ENCODE peak calls at places on chromosomes 3 and 15, in ten cellular contexts. One of them, this sample, is unnamed.
A peak's percentile ranks its signal among the peaks of the same experiment; 100 is the strongest.

GRCh38 chr3:108132727-108133373 is 42.0 kb upstream of the CD47 start:
- DNase-seq in upper lobe of right lung: no peak
- DNase-seq in OCI-LY7: no peak
- DNase-seq in BJ: no peak
- DNase-seq in Peyer's patch: no peak
- DNase-seq in cardiac fibroblast: peak; percentile 70
- DNase-seq in neural progenitor cell: peak; percentile 34
- DNase-seq in brain microvascular endothelial cell: peak; percentile 11
- DNase-seq in fibroblast of lung: peak; percentile 66
- DNase-seq in GM12864: no peak
- DNase-seq in this sample: no peak

GRCh38 chr15:57820119-57820518 is 113.6 kb downstream of the POLR2M start:
- DNase-seq in upper lobe of right lung: no peak
- DNase-seq in OCI-LY7: no peak
- DNase-seq in BJ: no peak
- DNase-seq in Peyer's patch: no peak
- DNase-seq in cardiac fibroblast: peak; percentile 32
- DNase-seq in neural progenitor cell: no peak
- DNase-seq in brain microvascular endothelial cell: peak; percentile 28
- DNase-seq in fibroblast of lung: peak; percentile 50
- DNase-seq in GM12864: no peak
- DNase-seq in this sample: peak; percentile 3

GRCh38 chr15:60265057-60265456 is 132.7 kb downstream of the ANXA2 start:
- DNase-seq in upper lobe of right lung: no peak
- DNase-seq in OCI-LY7: no peak
- DNase-seq in BJ: no peak
- DNase-seq in Peyer's patch: no peak
- DNase-seq in cardiac fibroblast: no peak
- DNase-seq in neural progenitor cell: no peak
- DNase-seq in brain microvascular endothelial cell: no peak
- DNase-seq in fibroblast of lung: no peak
- DNase-seq in GM12864: no peak
- DNase-seq in this sample: no peak

GRCh38 chr3:29486087-29486486 is 205.2 kb downstream of the RBMS3 start:
- DNase-seq in upper lobe of right lung: no peak
- DNase-seq in OCI-LY7: no peak
- DNase-seq in BJ: peak; percentile 13
- DNase-seq in Peyer's patch: no peak
- DNase-seq in cardiac fibroblast: peak; percentile 92
- DNase-seq in neural progenitor cell: no peak
- DNase-seq in brain microvascular endothelial cell: peak; percentile 18
- DNase-seq in fibroblast of lung: peak; percentile 91
- DNase-seq in GM12864: no peak
- DNase-seq in this sample: peak; percentile 88

GRCh38 chr3:78204977-78205376 is 1165.1 kb downstream of the ROBO2 start:
- DNase-seq in upper lobe of right lung: no peak
- DNase-seq in OCI-LY7: no peak
- DNase-seq in BJ: peak; percentile 9
- DNase-seq in Peyer's patch: no peak
- DNase-seq in cardiac fibroblast: peak; percentile 78
- DNase-seq in neural progenitor cell: peak; percentile 44
- DNase-seq in brain microvascular endothelial cell: peak; percentile 82
- DNase-seq in fibroblast of lung: peak; percentile 85
- DNase-seq in GM12864: no peak
- DNase-seq in this sample: peak; percentile 19

GRCh38 chr3:11465744-11466611 is 177.7 kb downstream of the VGLL4 start:
- DNase-seq in upper lobe of right lung: no peak
- DNase-seq in OCI-LY7: no peak
- DNase-seq in BJ: no peak
- DNase-seq in Peyer's patch: no peak
- DNase-seq in cardiac fibroblast: peak; percentile 98
- DNase-seq in neural progenitor cell: no peak
- DNase-seq in brain microvascular endothelial cell: peak; percentile 73
- DNase-seq in fibroblast of lung: peak; percentile 95
- DNase-seq in GM12864: no peak
- DNase-seq in this sample: peak; percentile 95

GRCh38 chr15:85533949-85534543 is 153.6 kb downstream of the AKAP13 start:
- DNase-seq in upper lobe of right lung: no peak
- DNase-seq in OCI-LY7: no peak
- DNase-seq in BJ: no peak
- DNase-seq in Peyer's patch: peak; percentile 75
- DNase-seq in cardiac fibroblast: no peak
- DNase-seq in neural progenitor cell: no peak
- DNase-seq in brain microvascular endothelial cell: no peak
- DNase-seq in fibroblast of lung: no peak
- DNase-seq in GM12864: no peak
- DNase-seq in this sample: no peak

GRCh38 chr3:132386259-132386658 is 31.0 kb upstream of the DNAJC13 start:
- DNase-seq in upper lobe of right lung: no peak
- DNase-seq in OCI-LY7: no peak
- DNase-seq in BJ: no peak
- DNase-seq in Peyer's patch: no peak
- DNase-seq in cardiac fibroblast: no peak
- DNase-seq in neural progenitor cell: no peak
- DNase-seq in brain microvascular endothelial cell: no peak
- DNase-seq in fibroblast of lung: peak; percentile 43
- DNase-seq in GM12864: no peak
- DNase-seq in this sample: no peak

DNA sequence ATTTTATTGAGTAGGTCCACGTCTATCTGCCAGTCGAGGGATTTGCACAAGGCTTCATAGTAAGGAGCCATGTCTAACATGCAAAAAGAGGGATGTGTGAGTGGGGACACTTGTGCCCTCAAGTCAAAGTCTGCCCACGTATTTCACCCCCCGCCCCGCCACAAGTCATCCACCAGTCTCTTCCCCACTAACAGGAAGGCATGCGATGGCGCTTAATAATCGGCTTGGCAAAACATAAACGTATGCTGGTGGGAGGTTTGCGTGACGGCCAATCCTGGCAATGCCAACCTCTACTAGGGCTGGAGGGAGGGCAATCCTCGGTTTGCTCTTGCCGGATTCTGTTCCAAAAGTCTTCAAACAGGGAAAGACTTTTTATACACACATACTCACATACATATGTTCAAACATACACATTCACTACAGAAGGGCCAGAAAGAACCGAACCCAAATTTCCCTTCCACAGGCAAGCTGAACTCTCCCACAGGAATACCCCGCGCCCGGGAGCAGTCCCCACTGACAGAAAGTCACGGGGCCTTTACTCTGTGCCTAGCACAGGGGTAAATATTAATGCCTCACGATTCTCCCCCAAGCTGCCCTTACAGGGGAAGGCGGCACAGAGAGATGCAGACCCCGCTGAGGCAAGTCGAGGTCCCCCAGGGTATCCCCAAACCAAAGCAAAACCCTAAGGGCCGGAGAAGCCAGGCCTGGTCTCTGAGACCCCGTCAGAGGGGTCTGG is 675 bp downstream of the PSMD6 start:
- DNase-seq in upper lobe of right lung: no peak
- DNase-seq in OCI-LY7: no peak
- DNase-seq in BJ: no peak
- DNase-seq in Peyer's patch: no peak
- DNase-seq in cardiac fibroblast: peak; percentile 23
- DNase-seq in neural progenitor cell: no peak
- DNase-seq in brain microvascular endothelial cell: no peak
- DNase-seq in fibroblast of lung: peak; percentile 29
- DNase-seq in GM12864: no peak
- DNase-seq in this sample: peak; percentile 24
- TF ChIP-seq CTCF in upper lobe of right lung: no peak
- TF ChIP-seq CTCF in OCI-LY7: no peak
- TF ChIP-seq CTCF in BJ: no peak
- TF ChIP-seq CTCF in Peyer's patch: no peak
- TF ChIP-seq CTCF in cardiac fibroblast: no peak
- TF ChIP-seq CTCF in neural progenitor cell: no peak
- TF ChIP-seq CTCF in brain microvascular endothelial cell: no peak
- TF ChIP-seq CTCF in fibroblast of lung: no peak
- TF ChIP-seq CTCF in GM12864: no peak
- TF ChIP-seq CTCF in this sample: no peak

DNA sequence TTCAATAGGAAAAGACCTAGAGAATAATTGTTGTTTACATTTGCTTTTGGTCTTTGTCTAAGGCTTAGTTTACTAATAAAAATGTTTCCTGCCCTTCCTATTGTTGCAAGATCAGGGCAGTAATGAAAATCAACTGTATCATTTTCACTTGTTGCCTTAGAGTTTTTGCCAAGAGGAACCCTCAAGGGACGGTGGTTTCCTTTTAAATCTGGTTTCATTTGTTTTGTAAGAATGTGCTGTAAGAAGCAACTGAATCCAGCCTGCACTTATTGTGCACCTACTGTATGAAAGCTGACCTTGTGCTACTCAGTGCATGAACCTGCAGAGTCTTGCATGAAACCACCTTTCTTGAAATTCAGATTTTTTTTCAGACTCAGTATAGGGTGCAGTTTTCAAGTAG is 5.3 kb downstream of the IGF1R start:
- DNase-seq in upper lobe of right lung: no peak
- DNase-seq in OCI-LY7: peak; percentile 10
- DNase-seq in BJ: no peak
- DNase-seq in Peyer's patch: no peak
- DNase-seq in cardiac fibroblast: peak; percentile 82
- DNase-seq in neural progenitor cell: no peak
- DNase-seq in brain microvascular endothelial cell: no peak
- DNase-seq in fibroblast of lung: no peak
- DNase-seq in GM12864: no peak
- DNase-seq in this sample: peak; percentile 85
- H3K4me3 ChIP-seq in upper lobe of right lung: no peak overlapping the region
- H3K4me3 ChIP-seq in OCI-LY7: no peak overlapping the region
- H3K4me3 ChIP-seq in BJ: no peak overlapping the region
- H3K4me3 ChIP-seq in Peyer's patch: no peak overlapping the region
- H3K4me3 ChIP-seq in cardiac fibroblast: no peak overlapping the region
- H3K4me3 ChIP-seq in neural progenitor cell: no peak overlapping the region
- H3K4me3 ChIP-seq in brain microvascular endothelial cell: no peak overlapping the region
- H3K4me3 ChIP-seq in fibroblast of lung: no peak overlapping the region
- H3K4me3 ChIP-seq in GM12864: no peak overlapping the region
- H3K4me3 ChIP-seq in this sample: no peak overlapping the region

GRCh38 chr15:28977377-28978010 is 91.7 kb downstream of the APBA2 start:
- DNase-seq in upper lobe of right lung: no peak
- DNase-seq in OCI-LY7: no peak
- DNase-seq in BJ: peak; percentile 88
- DNase-seq in Peyer's patch: no peak
- DNase-seq in cardiac fibroblast: peak; percentile 98
- DNase-seq in neural progenitor cell: peak; percentile 47
- DNase-seq in brain microvascular endothelial cell: peak; percentile 96
- DNase-seq in fibroblast of lung: peak; percentile 98
- DNase-seq in GM12864: no peak
- DNase-seq in this sample: peak; percentile 92

GRCh38 chr15:28978011-28978378 is 92.2 kb downstream of the APBA2 start:
- DNase-seq in upper lobe of right lung: no peak
- DNase-seq in OCI-LY7: no peak
- DNase-seq in BJ: no peak
- DNase-seq in Peyer's patch: no peak
- DNase-seq in cardiac fibroblast: no peak
- DNase-seq in neural progenitor cell: no peak
- DNase-seq in brain microvascular endothelial cell: no peak
- DNase-seq in fibroblast of lung: no peak
- DNase-seq in GM12864: no peak
- DNase-seq in this sample: no peak

GRCh38 chr15:28974142-28974541 is 88.4 kb downstream of the APBA2 start:
- DNase-seq in upper lobe of right lung: no peak
- DNase-seq in OCI-LY7: no peak
- DNase-seq in BJ: no peak
- DNase-seq in Peyer's patch: peak; percentile 66
- DNase-seq in cardiac fibroblast: no peak
- DNase-seq in neural progenitor cell: no peak
- DNase-seq in brain microvascular endothelial cell: no peak
- DNase-seq in fibroblast of lung: no peak
- DNase-seq in GM12864: no peak
- DNase-seq in this sample: no peak

GRCh38 chr15:28978661-28979060 is 92.9 kb downstream of the APBA2 start:
- DNase-seq in upper lobe of right lung: no peak
- DNase-seq in OCI-LY7: no peak
- DNase-seq in BJ: no peak
- DNase-seq in Peyer's patch: no peak
- DNase-seq in cardiac fibroblast: no peak
- DNase-seq in neural progenitor cell: peak; percentile 61
- DNase-seq in brain microvascular endothelial cell: no peak
- DNase-seq in fibroblast of lung: no peak
- DNase-seq in GM12864: no peak
- DNase-seq in this sample: no peak

GRCh38 chr15:28975766-28976179 is 90.0 kb downstream of the APBA2 start:
- DNase-seq in upper lobe of right lung: no peak
- DNase-seq in OCI-LY7: peak; percentile 67
- DNase-seq in BJ: no peak
- DNase-seq in Peyer's patch: peak; percentile 62
- DNase-seq in cardiac fibroblast: peak; percentile 66
- DNase-seq in neural progenitor cell: peak; percentile 75
- DNase-seq in brain microvascular endothelial cell: peak; percentile 61
- DNase-seq in fibroblast of lung: peak; percentile 43
- DNase-seq in GM12864: no peak
- DNase-seq in this sample: peak; percentile 6
- TF ChIP-seq CTCF in upper lobe of right lung: peak; percentile 76
- TF ChIP-seq CTCF in OCI-LY7: peak; percentile 95
- TF ChIP-seq CTCF in BJ: peak; percentile 81
- TF ChIP-seq CTCF in Peyer's patch: peak; percentile 39
- TF ChIP-seq CTCF in cardiac fibroblast: peak; percentile 79
- TF ChIP-seq CTCF in neural progenitor cell: peak; percentile 94
- TF ChIP-seq CTCF in brain microvascular endothelial cell: peak; percentile 92
- TF ChIP-seq CTCF in fibroblast of lung: peak; percentile 55
- TF ChIP-seq CTCF in GM12864: peak; percentile 83
- TF ChIP-seq CTCF in this sample: peak; percentile 52

GRCh38 chr3:43345877-43346276 is 59.5 kb downstream of the SNRK start:
- DNase-seq in upper lobe of right lung: no peak
- DNase-seq in OCI-LY7: no peak
- DNase-seq in BJ: no peak
- DNase-seq in Peyer's patch: no peak
- DNase-seq in cardiac fibroblast: peak; percentile 72
- DNase-seq in neural progenitor cell: no peak
- DNase-seq in brain microvascular endothelial cell: peak; percentile 78
- DNase-seq in fibroblast of lung: peak; percentile 79
- DNase-seq in GM12864: no peak
- DNase-seq in this sample: peak; percentile 47

GRCh38 chr3:43349759-43350158 is 63.4 kb downstream of the SNRK start:
- DNase-seq in upper lobe of right lung: no peak
- DNase-seq in OCI-LY7: no peak
- DNase-seq in BJ: no peak
- DNase-seq in Peyer's patch: no peak
- DNase-seq in cardiac fibroblast: no peak
- DNase-seq in neural progenitor cell: no peak
- DNase-seq in brain microvascular endothelial cell: peak; percentile 9
- DNase-seq in fibroblast of lung: peak; percentile 71
- DNase-seq in GM12864: no peak
- DNase-seq in this sample: peak; percentile 32

GRCh38 chr3:43348852-43349574 is 62.7 kb downstream of the SNRK start:
- DNase-seq in upper lobe of right lung: no peak
- DNase-seq in OCI-LY7: no peak
- DNase-seq in BJ: no peak
- DNase-seq in Peyer's patch: no peak
- DNase-seq in cardiac fibroblast: no peak
- DNase-seq in neural progenitor cell: no peak
- DNase-seq in brain microvascular endothelial cell: no peak
- DNase-seq in fibroblast of lung: no peak
- DNase-seq in GM12864: no peak
- DNase-seq in this sample: no peak

GRCh38 chr3:43346990-43347749 is 60.8 kb downstream of the SNRK start:
- DNase-seq in upper lobe of right lung: no peak
- DNase-seq in OCI-LY7: no peak
- DNase-seq in BJ: no peak
- DNase-seq in Peyer's patch: peak; percentile 72
- DNase-seq in cardiac fibroblast: no peak
- DNase-seq in neural progenitor cell: no peak
- DNase-seq in brain microvascular endothelial cell: no peak
- DNase-seq in fibroblast of lung: peak; percentile 29
- DNase-seq in GM12864: no peak
- DNase-seq in this sample: no peak

GRCh38 chr3:43347774-43348173 is 61.4 kb downstream of the SNRK start:
- DNase-seq in upper lobe of right lung: no peak
- DNase-seq in OCI-LY7: no peak
- DNase-seq in BJ: no peak
- DNase-seq in Peyer's patch: no peak
- DNase-seq in cardiac fibroblast: no peak
- DNase-seq in neural progenitor cell: no peak
- DNase-seq in brain microvascular endothelial cell: no peak
- DNase-seq in fibroblast of lung: no peak
- DNase-seq in GM12864: no peak
- DNase-seq in this sample: no peak
- H3K4me3 ChIP-seq in upper lobe of right lung: no peak overlapping the region
- H3K4me3 ChIP-seq in OCI-LY7: no peak overlapping the region
- H3K4me3 ChIP-seq in BJ: no peak overlapping the region
- H3K4me3 ChIP-seq in Peyer's patch: no peak overlapping the region
- H3K4me3 ChIP-seq in cardiac fibroblast: no peak overlapping the region
- H3K4me3 ChIP-seq in neural progenitor cell: no peak overlapping the region
- H3K4me3 ChIP-seq in brain microvascular endothelial cell: no peak overlapping the region
- H3K4me3 ChIP-seq in fibroblast of lung: no peak overlapping the region
- H3K4me3 ChIP-seq in GM12864: no peak overlapping the region
- H3K4me3 ChIP-seq in this sample: no peak overlapping the region